ENCODE peak calls at places on chromosomes 5 and 9, in eight cellular contexts. J is activated naive CD4-positive, alpha-beta T cell; Y is RWPE1; M is COR-L47; O is transverse colon; L is left cardiac atrium; R is MG63; S is lower lobe of right lung. P is an unnamed sample.

GRCh38 chr9:23638011-23638410 is 188.0 kb downstream of the ELAVL2 start:
- DNase-seq in J (no peak), Y (no peak), M (no peak), O (no peak), L (no peak), R (no peak), S (no peak), P (no peak)

GRCh38 chr9:70421272-70422180 is 7.1 kb upstream of the KLF9 start:
- DNase-seq in J (no peak), Y (no peak), M (peak; percentile 77), O (no peak), L (no peak), R (no peak), S (no peak), P (peak; percentile 85)

GRCh38 chr5:58266402-58266801 is 193.5 kb downstream of the PLK2 start:
- DNase-seq in J (no peak), Y (peak; percentile 31), M (no peak), O (no peak), L (no peak), R (no peak), S (no peak), P (no peak)

GRCh38 chr9:120909904-120910303 is 16.7 kb downstream of the TRAF1 start:
- DNase-seq in J (no peak), Y (peak; percentile 45), M (no peak), O (no peak), L (no peak), R (peak; percentile 87), S (no peak), P (no peak)

GRCh38 chr5:151288180-151288579 is 15.4 kb downstream of the SLC36A3 start:
- DNase-seq in J (no peak), Y (peak; percentile 83), M (peak; percentile 18), O (no peak), L (no peak), R (no peak), S (no peak), P (no peak)

GRCh38 chr9:123654647-123655637 is 275.0 kb downstream of the DENND1A start:
- DNase-seq in J (no peak), Y (no peak), M (no peak), O (no peak), L (no peak), R (no peak), S (no peak), P (no peak)

GRCh38 chr5:66863343-66864170 is 267.4 kb downstream of the MAST4 start:
- DNase-seq in J (no peak), Y (no peak), M (no peak), O (no peak), L (no peak), R (no peak), S (no peak), P (no peak)

GRCh38 chr9:71218774-71219173 is 97.4 kb upstream of the TRPM3 start:
- DNase-seq in J (no peak), Y (peak; percentile 6), M (no peak), O (no peak), L (no peak), R (no peak), S (no peak), P (no peak)